ENCODE peak calls at places on chromosome 22, in seven cellular contexts. W is stimulated activated CD4-positive, alpha-beta T cell treated with anti-CD3 and anti-CD28 coated beads, Interleukin-4, amount 100 ng/mL, for 48 hours; Q is activated T-helper 1 cell treated with anti-CD3 and anti-CD28 coated beads, Interleukin-12 subunit alpha, Interleukin-12 subunit beta, Interleukin-2, Interleukin-4 antibody, amounts not matched to agents 30 ng/mL and 10 ng/mL and 1 ng/mL, durations not matched to agents 14 hours and 24 hours and 36 hours; G is tibial artery; S is cardiac muscle cell; R is effector CD4-positive, alpha-beta T cell; C is DMS153. A is an unnamed sample.

GRCh38 chr22:19928207-19928606 is 13.4 kb upstream of the COMT start:
- DNase-seq in W (no peak), Q (no peak), G (no peak), S (no peak), R (no peak), C (no peak), A (no peak)

GRCh38 chr22:39493759-39494158 is 8.3 kb upstream of the MIEF1 start:
- DNase-seq in W (no peak), Q (no peak), G (no peak), S (no peak), R (no peak), C (no peak), A (no peak)

GRCh38 chr22:35417606-35418005 is 17.7 kb downstream of the MCM5 start:
- DNase-seq in W (no peak), Q (no peak), G (no peak), S (no peak), R (no peak), C (no peak), A (no peak)

GRCh38 chr22:20918663-20919220 is 1.5 kb downstream of the CRKL start:
- DNase-seq in W (no peak), Q (no peak), G (no peak), S (peak), R (no peak), C (no peak), A (no peak)

GRCh38 chr22:46145361-46145851 is 4.9 kb upstream of the PPARA start:
- DNase-seq in W (no peak), Q (no peak), G (no peak), S (no peak), R (no peak), C (no peak), A (peak)

GRCh38 chr22:43272869-43273318 is 70.3 kb downstream of the SCUBE1 start:
- DNase-seq in W (no peak), Q (no peak), G (no peak), S (peak), R (no peak), C (no peak), A (no peak)

GRCh38 chr22:39616051-39616450 is 45.5 kb downstream of the CACNA1I start:
- DNase-seq in W (no peak), Q (no peak), G (no peak), S (no peak), R (no peak), C (no peak), A (no peak)

GRCh38 chr22:20199906-20200305 is 49.1 kb upstream of the CCDC188 start:
- DNase-seq in W (no peak), Q (no peak), G (no peak), S (no peak), R (no peak), C (no peak), A (no peak)

GRCh38 chr22:31912402-31912733 is 32.0 kb upstream of the YWHAH start:
- DNase-seq in W (no peak), Q (no peak), G (no peak), S (no peak), R (no peak), C (no peak), A (no peak)

GRCh38 chr22:46655861-46656608 is 35.8 kb downstream of the GRAMD4 start:
- DNase-seq in W (no peak), Q (no peak), G (no peak), S (no peak), R (no peak), C (no peak), A (no peak)

GRCh38 chr22:46619830-46620501 is at the start of gene GRAMD4:
- DNase-seq in W (no peak), Q (no peak), G (peak), S (no peak), R (no peak), C (no peak), A (peak)

GRCh38 chr22:19811211-19811621 is 43.5 kb downstream of the GNB1L start:
- DNase-seq in W (no peak), Q (no peak), G (no peak), S (no peak), R (no peak), C (no peak), A (peak)

GRCh38 chr22:17264321-17265052 is 45.3 kb upstream of the ADA2 start:
- DNase-seq in W (no peak), Q (no peak), G (no peak), S (peak), R (no peak), C (peak), A (no peak)